ENCODE peak calls at places on chromosomes 7 and 10, in five cellular contexts. N, W, E, B and F are unnamed samples.

GRCh38 chr10:7409045-7409731 is 1.6 kb downstream of the SFMBT2 start:
- DNase-seq in E (peak), B (no peak), N (peak), W (peak), F (peak)

GRCh38 chr7:109009636-109010035 is 440.0 kb downstream of the DNAJB9 start:
- DNase-seq in N (no peak), W (no peak), B (no peak), E (no peak), F (no peak)

GRCh38 chr7:20749896-20750295 is 36.8 kb downstream of the SP8 start:
- DNase-seq in B (no peak), W (no peak), E (no peak), N (no peak), F (no peak)

GRCh38 chr7:125504848-125505247 is 575.2 kb upstream of the POT1 start:
- DNase-seq in W (no peak), B (no peak), N (no peak), E (no peak), F (no peak)

GRCh38 chr7:94701555-94701973 is 45.6 kb upstream of the SGCE start:
- DNase-seq in N (no peak), B (no peak), W (no peak), E (peak), F (peak)

GRCh38 chr7:80134536-80135305 is at the start of gene GNAI1:
- DNase-seq in B (peak), E (peak), N (no peak), W (no peak), F (peak)

GRCh38 chr10:77578583-77579227 is 58.9 kb downstream of the KCNMA1 start:
- DNase-seq in W (no peak), N (no peak), B (no peak), E (no peak), F (no peak)

GRCh38 chr7:102115931-102116330 is 170.7 kb upstream of the SH2B2 start:
- DNase-seq in N (no peak), B (no peak), W (no peak), E (no peak), F (no peak)

GRCh38 chr7:149818536-149818840 is 19.7 kb upstream of the ZNF862 start:
- DNase-seq in B (no peak), E (no peak), W (no peak), N (no peak), F (no peak)

GRCh38 chr10:31011660-31012022 is 20.0 kb downstream of the ZNF438 start:
- DNase-seq in B (no peak), W (no peak), N (no peak), E (no peak), F (no peak)

GRCh38 chr7:118080947-118081346 is 103.0 kb upstream of the LSM8 start:
- DNase-seq in B (no peak), N (no peak), W (no peak), E (no peak), F (peak)

GRCh38 chr10:123381271-123381670 is 227.1 kb downstream of the BUB3 start:
- DNase-seq in E (no peak), W (no peak), B (no peak), N (no peak), F (no peak)

GRCh38 chr7:98872328-98872924 is 2.6 kb upstream of the TMEM130 start:
- DNase-seq in B (peak), N (no peak), E (no peak), W (peak), F (no peak)

GRCh38 chr7:44152971-44153947 is 12.1 kb upstream of the MYL7 start:
- DNase-seq in W (no peak), B (no peak), E (no peak), N (no peak), F (no peak)

GRCh38 chr10:68562666-68563522 is 2.8 kb downstream of the TET1 start:
- DNase-seq in B (no peak), N (no peak), E (peak), W (peak), F (peak)

GRCh38 chr10:42996588-42996987 is 80.3 kb upstream of the RET start:
- DNase-seq in N (no peak), E (no peak), B (no peak), W (no peak), F (no peak)

GRCh38 chr7:118907911-118908527 is 683.5 kb downstream of the ANKRD7 start:
- DNase-seq in E (no peak), N (no peak), B (no peak), W (no peak), F (no peak)